ENCODE peak calls at places on chromosomes 1 and 21, in six cellular contexts. M is cardiac muscle cell, Q is GM06990, G is heart right ventricle, X is brain microvascular endothelial cell, I is astrocyte of the spinal cord. J is an unnamed sample.

GRCh38 chr1:53590581-53591515 is 131.6 kb downstream of the DMRTB1 start:
- DNase-seq in X (no peak), I (no peak), M (no peak), G (no peak), Q (no peak), J (peak)

GRCh38 chr1:11285883-11286734 is 13.1 kb downstream of the UBIAD1 start:
- DNase-seq in M (peak), G (no peak), I (peak), X (no peak), Q (no peak), J (peak)

GRCh38 chr1:223617671-223618070 is 47.8 kb downstream of the CAPN8 start:
- DNase-seq in Q (no peak), X (no peak), M (no peak), I (no peak), G (no peak), J (no peak)

GRCh38 chr1:229091721-229092136 is 179.2 kb upstream of the RAB4A start:
- DNase-seq in Q (no peak), G (no peak), I (no peak), M (no peak), X (no peak), J (no peak)

GRCh38 chr1:113401728-113402127 is 11.4 kb downstream of the MAGI3 start:
- DNase-seq in I (no peak), Q (no peak), X (no peak), G (no peak), M (no peak), J (no peak)

GRCh38 chr1:179860667-179861066 is 16.9 kb downstream of the TOR1AIP2 start:
- DNase-seq in G (no peak), M (no peak), I (no peak), X (no peak), Q (no peak), J (no peak)

GRCh38 chr1:221742555-221743415 is 896 bp upstream of the DUSP10 start:
- DNase-seq in G (peak), M (peak), X (peak), Q (peak), I (no peak), J (peak)

GRCh38 chr1:212754715-212755114 is 36.9 kb downstream of the NSL1 start:
- DNase-seq in X (no peak), M (no peak), Q (no peak), I (no peak), G (no peak), J (peak)

GRCh38 chr1:44707959-44708831 is 22.8 kb downstream of the RNU5D-1 start:
- DNase-seq in X (peak), Q (no peak), M (peak), G (no peak), I (peak), J (peak)

GRCh38 chr1:74193908-74194307 is 4.1 kb downstream of the LRRIQ3 start:
- DNase-seq in X (peak), M (peak), Q (no peak), I (peak), G (no peak), J (peak)

GRCh38 chr1:94739521-94740061 is 80.6 kb upstream of the SLC44A3 start:
- DNase-seq in I (peak), Q (no peak), X (peak), G (no peak), M (no peak), J (peak)

GRCh38 chr21:31354604-31355443 is 10.8 kb upstream of the TIAM1 start:
- DNase-seq in I (peak), G (no peak), M (no peak), Q (no peak), X (peak), J (peak)

GRCh38 chr1:224626042-224626441 is 9.9 kb downstream of the CNIH3 start:
- DNase-seq in Q (no peak), G (no peak), I (peak), X (peak), M (no peak), J (peak)

GRCh38 chr1:16014509-16015482 is 3.0 kb downstream of the HSPB7 start:
- DNase-seq in Q (peak), M (no peak), X (no peak), G (peak), I (no peak), J (peak)

GRCh38 chr1:12554521-12555305 is 63.3 kb downstream of the DHRS3 start:
- DNase-seq in Q (no peak), M (no peak), X (no peak), G (no peak), I (no peak), J (no peak)

GRCh38 chr1:3530086-3530930 is 75.8 kb downstream of the ARHGEF16 start:
- DNase-seq in M (peak), Q (no peak), I (no peak), G (no peak), X (no peak), J (no peak)

GRCh38 chr1:200172311-200172710 is 144.8 kb downstream of the NR5A2 start:
- DNase-seq in G (no peak), X (no peak), M (no peak), Q (no peak), I (no peak), J (no peak)

GRCh38 chr1:212459656-212460055 is 26.9 kb downstream of the NENF start:
- DNase-seq in Q (no peak), M (no peak), I (no peak), G (no peak), X (no peak), J (no peak)

GRCh38 chr1:78045850-78046778 is at the start of gene GIPC2:
- DNase-seq in Q (peak), I (peak), M (peak), X (no peak), G (peak), J (peak)

GRCh38 chr1:78045600-78045849 is 241 bp upstream of the GIPC2 start:
- DNase-seq in Q (no peak), I (no peak), M (no peak), X (no peak), G (no peak), J (no peak)

GRCh38 chr1:78047631-78048030 is 1.9 kb downstream of the GIPC2 start:
- DNase-seq in I (no peak), Q (no peak), X (no peak), G (no peak), M (no peak), J (no peak)

GRCh38 chr1:78048446-78048845 is 2.7 kb downstream of the GIPC2 start:
- DNase-seq in G (no peak), M (no peak), Q (no peak), X (no peak), I (no peak), J (no peak)

DNA sequence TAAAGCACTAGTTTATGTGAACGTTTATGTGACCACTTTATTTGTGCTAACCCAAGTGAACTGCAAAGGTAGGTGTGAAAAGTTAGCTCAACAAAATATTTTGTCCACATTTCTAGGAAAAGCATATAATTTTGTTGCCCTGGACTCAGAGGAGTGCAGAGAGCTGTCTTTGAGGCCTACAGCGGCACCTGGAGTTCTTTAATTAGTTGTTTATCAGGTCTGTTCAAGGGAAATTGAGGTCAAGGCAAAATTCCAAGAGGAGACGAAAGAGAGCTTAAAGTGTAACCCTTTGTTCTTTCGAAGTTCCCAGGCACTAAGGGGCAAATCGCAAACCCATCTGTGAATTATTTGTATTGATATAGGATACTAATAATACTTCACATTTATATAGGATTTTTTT is 1.4 kb downstream of the GIPC2 start:
- DNase-seq in Q (no peak), G (no peak), M (no peak), I (no peak), X (no peak), J (no peak)
- TF ChIP-seq CTCF in Q (no peak), G (peak), M (no peak), I (no peak), X (no peak), J (no peak)

GRCh38 chr1:65002508-65003315 is 36.4 kb upstream of the JAK1 start:
- DNase-seq in G (peak), M (peak), I (peak), X (peak), Q (peak), J (peak)

GRCh38 chr1:65003316-65003664 is 36.9 kb upstream of the JAK1 start:
- DNase-seq in X (no peak), G (no peak), I (no peak), Q (no peak), M (no peak), J (no peak)

GRCh38 chr1:65002156-65002507 is 35.8 kb upstream of the JAK1 start:
- DNase-seq in I (no peak), X (no peak), G (no peak), M (no peak), Q (peak), J (no peak)

GRCh38 chr1:64996541-64997257 is 30.4 kb upstream of the JAK1 start:
- DNase-seq in X (no peak), G (no peak), I (no peak), Q (no peak), M (no peak), J (no peak)

DNA sequence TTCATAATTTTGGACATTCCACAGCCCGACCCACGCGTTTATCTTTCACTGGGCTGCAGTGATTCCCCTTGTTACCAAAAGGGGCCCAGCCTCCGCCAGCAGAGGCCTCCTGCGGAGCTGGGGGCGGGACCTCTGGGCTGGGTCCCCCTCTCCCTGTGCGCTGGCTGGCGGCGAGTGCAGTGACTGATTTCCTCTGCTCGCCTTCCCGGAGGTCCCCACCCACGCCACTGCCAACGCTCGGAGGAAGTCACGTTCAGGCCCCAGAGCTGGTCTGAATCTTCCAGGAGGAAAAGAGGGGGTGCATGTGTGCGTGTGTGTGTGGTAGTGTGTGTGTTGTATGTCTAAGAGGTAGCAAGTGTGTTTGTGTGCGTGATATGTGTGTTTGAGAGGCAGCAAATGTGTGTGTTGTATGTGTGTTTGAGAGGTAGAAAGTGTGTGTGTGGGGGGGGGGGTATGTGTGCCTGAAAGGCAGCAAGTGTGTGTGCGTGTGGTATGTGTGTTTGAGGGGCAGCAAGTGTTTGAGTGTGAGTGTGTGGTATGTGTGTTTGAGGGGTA is 35.0 kb upstream of the JAK1 start:
- DNase-seq in M (peak), Q (peak), X (peak), I (peak), G (peak), J (no peak)
- H3K4me3 ChIP-seq in M (no peak), Q (no peak), X (peak), I (no peak), G (peak), J (no peak)

DNA sequence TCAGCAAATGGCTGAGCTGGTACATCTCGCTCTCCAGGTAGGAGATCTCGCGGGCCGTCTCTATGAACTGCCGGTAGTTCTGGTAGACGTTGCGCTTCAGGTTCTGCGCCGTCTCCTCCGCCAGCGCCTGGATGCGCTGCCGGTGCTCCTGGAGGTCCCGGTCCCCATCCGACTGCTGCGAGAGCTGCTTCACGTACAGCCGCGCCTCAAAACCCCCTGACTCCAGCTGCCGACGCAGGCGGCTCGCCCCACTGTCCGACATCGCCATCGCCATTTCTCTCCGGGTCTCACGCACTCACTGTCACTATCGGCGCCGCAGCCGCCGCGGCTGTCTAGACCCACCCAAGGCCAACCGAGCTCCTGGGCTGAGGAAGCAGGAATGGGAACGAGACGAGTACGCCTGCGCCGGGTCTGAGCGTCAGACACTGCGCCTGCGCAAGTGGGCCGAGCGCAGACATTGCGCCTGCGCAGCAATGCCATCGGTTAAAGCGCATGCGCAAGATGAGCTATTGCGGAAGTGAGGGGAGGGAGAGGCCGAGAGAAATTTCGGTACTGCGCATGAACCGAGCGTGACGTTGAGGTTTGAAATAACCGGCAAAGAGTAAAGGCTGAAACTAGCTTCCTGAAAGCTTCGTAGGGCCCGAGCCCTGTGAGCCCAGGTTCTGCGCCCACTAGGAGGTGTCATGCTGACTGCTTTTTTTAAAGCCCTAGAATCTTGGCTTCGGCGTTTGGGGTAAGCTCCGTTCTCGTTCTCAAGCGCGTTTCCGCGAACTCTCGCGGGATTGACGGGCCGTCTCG is at the start of gene EXOC8:
- DNase-seq in M (peak), G (peak), I (peak), X (peak), Q (peak), J (peak)
- TF ChIP-seq CTCF in M (peak), G (no peak), I (peak), X (peak), Q (peak), J (no peak)

DNA sequence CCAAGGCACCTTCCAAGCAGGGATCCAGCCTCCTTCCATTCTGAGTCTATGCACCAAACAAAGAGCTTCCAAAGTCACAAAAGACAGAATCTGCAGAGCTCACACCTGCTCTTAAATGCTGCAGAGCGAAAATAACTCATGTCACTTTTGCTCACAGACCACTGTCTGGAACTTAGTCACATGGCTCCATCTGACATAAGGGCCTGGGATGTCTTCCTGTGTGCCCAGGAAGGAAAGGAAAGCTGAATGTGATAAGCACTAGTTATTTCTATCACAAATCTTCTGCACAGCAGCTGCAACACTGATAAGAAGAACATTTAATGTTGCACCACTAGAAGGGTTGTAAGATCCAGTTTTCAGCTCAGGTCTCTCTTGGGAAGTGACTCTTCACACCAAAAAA is 39.5 kb upstream of the SGIP1 start:
- DNase-seq in M (peak), G (no peak), Q (no peak), I (no peak), X (no peak), J (no peak)
- H3K4me3 ChIP-seq in M (no peak), G (no peak), Q (no peak), I (no peak), X (no peak), J (no peak)

DNA sequence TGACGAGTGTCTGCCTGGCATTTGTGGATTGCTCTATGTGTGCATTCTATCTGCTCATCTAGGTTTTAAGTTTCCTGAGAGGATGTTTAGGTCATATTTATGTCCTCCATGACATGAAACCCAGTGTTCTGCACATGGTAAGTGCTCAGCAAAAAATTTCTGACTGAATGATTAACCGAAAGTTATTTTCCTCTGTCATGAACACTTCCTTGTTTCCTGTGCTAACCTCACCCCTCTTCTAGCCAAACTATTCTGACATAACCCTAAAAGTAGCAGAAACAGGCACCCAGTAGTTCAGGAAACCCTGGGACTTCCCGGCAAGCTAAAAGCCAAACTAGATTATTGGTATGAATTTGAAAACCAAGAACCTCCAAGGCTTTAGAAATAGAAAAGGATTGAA is 397.7 kb upstream of the PLXNA2 start:
- DNase-seq in Q (peak), I (no peak), G (no peak), X (no peak), M (no peak), J (no peak)
- TF ChIP-seq CTCF in Q (no peak), I (no peak), G (no peak), X (no peak), M (no peak), J (no peak)

GRCh38 chr1:62212411-62212810 is 17.8 kb downstream of the L1TD1 start:
- DNase-seq in X (no peak), G (no peak), Q (no peak), I (no peak), M (no peak), J (no peak)

GRCh38 chr1:62209931-62210595 is 15.4 kb downstream of the L1TD1 start:
- DNase-seq in I (no peak), X (no peak), G (no peak), M (no peak), Q (no peak), J (no peak)

GRCh38 chr1:62213075-62213914 is 18.6 kb downstream of the L1TD1 start:
- DNase-seq in I (no peak), G (no peak), Q (no peak), M (no peak), X (no peak), J (no peak)

GRCh38 chr1:62208970-62209369 is 14.3 kb downstream of the L1TD1 start:
- DNase-seq in M (no peak), G (no peak), I (no peak), Q (no peak), X (no peak), J (no peak)

GRCh38 chr1:62210960-62211359 is 16.3 kb downstream of the L1TD1 start:
- DNase-seq in I (no peak), X (no peak), Q (no peak), M (no peak), G (no peak), J (no peak)
- H3K4me3 ChIP-seq in I (no peak), X (no peak), Q (no peak), M (no peak), G (no peak), J (no peak)